ENCODE peak calls at places on chromosomes 12 and 14, in nine cellular contexts. I is foreskin fibroblast; L is bronchial epithelial cell; C is CD8-positive, alpha-beta memory T cell; S is dorsolateral prefrontal cortex; X is lower lobe of right lung; T is mucosa of descending colon; Z is psoas muscle; E is GM23248. M is an unnamed sample.

GRCh38 chr12:28869197-28869596 is 279.9 kb upstream of the FAR2 start:
- DNase-seq in I (peak; percentile 40), L (peak; percentile 35), C (no peak), S (no peak), X (no peak), T (no peak), Z (no peak), E (peak; percentile 62), M (no peak)

GRCh38 chr14:52033131-52033642 is 35.7 kb downstream of the NID2 start:
- DNase-seq in I (peak; percentile 69), L (no peak), C (no peak), S (no peak), X (no peak), T (no peak), Z (no peak), E (peak; percentile 87), M (peak; percentile 75)

GRCh38 chr14:39025810-39026627 is 77.0 kb downstream of the SEC23A start:
- DNase-seq in I (no peak), L (no peak), C (no peak), S (no peak), X (no peak), T (no peak), Z (no peak), E (peak; percentile 5), M (no peak)

GRCh38 chr14:87494010-87494409 is 499.0 kb downstream of the GALC start:
- DNase-seq in I (no peak), L (peak; percentile 12), C (no peak), S (no peak), X (no peak), T (no peak), Z (no peak), E (no peak), M (no peak)

GRCh38 chr12:15721716-15722115 is 67.5 kb downstream of the EPS8 start:
- DNase-seq in I (no peak), L (no peak), C (no peak), S (no peak), X (no peak), T (no peak), Z (no peak), E (peak; percentile 73), M (no peak)

GRCh38 chr12:39329876-39330275 is 113.0 kb downstream of the KIF21A start:
- DNase-seq in I (no peak), L (no peak), C (no peak), S (no peak), X (no peak), T (no peak), Z (no peak), E (no peak), M (no peak)

GRCh38 chr12:105083551-105084105 is 630 bp downstream of the ALDH1L2 start:
- DNase-seq in I (peak; percentile 75), L (peak; percentile 22), C (no peak), S (peak; percentile 64), X (peak; percentile 70), T (peak; percentile 60), Z (peak; percentile 67), E (peak; percentile 96), M (no peak)

GRCh38 chr14:33564774-33565630 is 385.9 kb downstream of the EGLN3 start:
- DNase-seq in I (no peak), L (peak; percentile 97), C (no peak), S (no peak), X (no peak), T (no peak), Z (no peak), E (peak; percentile 58), M (no peak)

GRCh38 chr12:26034371-26035142 is 76.1 kb downstream of the RASSF8 start:
- DNase-seq in I (peak; percentile 29), L (no peak), C (no peak), S (no peak), X (no peak), T (no peak), Z (no peak), E (peak; percentile 40), M (no peak)

GRCh38 chr12:29996993-29997392 is 213.3 kb upstream of the TMTC1 start:
- DNase-seq in I (no peak), L (no peak), C (no peak), S (no peak), X (no peak), T (no peak), Z (no peak), E (no peak), M (no peak)

GRCh38 chr12:50862316-50862715 is 19.6 kb downstream of the TMPRSS12 start:
- DNase-seq in I (peak; percentile 37), L (peak; percentile 73), C (no peak), S (no peak), X (no peak), T (no peak), Z (no peak), E (peak; percentile 83), M (peak; percentile 15)

GRCh38 chr12:116631619-116632018 is 72.4 kb downstream of the MAP1LC3B2 start:
- DNase-seq in I (no peak), L (peak; percentile 79), C (no peak), S (no peak), X (no peak), T (no peak), Z (no peak), E (no peak), M (no peak)

GRCh38 chr14:52355016-52355430 is 40.9 kb downstream of the PTGER2 start:
- DNase-seq in I (peak; percentile 85), L (peak; percentile 94), C (no peak), S (no peak), X (no peak), T (no peak), Z (no peak), E (peak; percentile 94), M (peak; percentile 85)

GRCh38 chr12:104974626-104975290 is 11.4 kb upstream of the NOPCHAP1 start:
- DNase-seq in I (no peak), L (peak; percentile 85), C (no peak), S (no peak), X (no peak), T (no peak), Z (no peak), E (peak; percentile 91), M (no peak)

GRCh38 chr14:101583006-101583708 is 21.9 kb downstream of the DIO3 start:
- DNase-seq in I (no peak), L (no peak), C (no peak), S (peak; percentile 33), X (no peak), T (peak; percentile 26), Z (no peak), E (no peak), M (no peak)

GRCh38 chr14:90556050-90556477 is 159.2 kb downstream of the CALM1 start:
- DNase-seq in I (no peak), L (no peak), C (no peak), S (peak; percentile 58), X (peak; percentile 62), T (no peak), Z (no peak), E (no peak), M (no peak)

DNA sequence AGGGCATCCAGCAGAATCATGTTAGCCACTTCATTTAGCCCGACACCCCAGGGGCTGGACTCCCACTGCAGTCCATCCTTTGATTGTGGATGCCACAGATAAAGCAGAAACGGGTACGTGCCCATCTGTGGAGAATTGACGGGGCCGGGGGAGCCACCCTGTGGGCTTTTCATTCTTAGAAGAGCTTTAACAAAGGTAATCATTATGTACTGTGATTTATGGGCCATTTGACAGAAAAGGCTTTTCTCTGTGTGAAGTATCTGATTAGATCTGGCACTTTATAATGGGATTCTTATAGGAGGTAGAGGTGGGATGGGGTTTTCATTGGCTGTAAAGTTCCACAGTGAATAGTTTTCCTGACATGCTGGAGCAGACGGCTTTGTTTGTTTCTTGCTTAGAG is 40.4 kb downstream of the AACS start:
- DNase-seq in I (no peak), L (no peak), C (no peak), S (no peak), X (no peak), T (no peak), Z (no peak), E (no peak), M (no peak)
- H3K4me3 ChIP-seq in I (no peak overlapping the region), L (no peak overlapping the region), C (no peak overlapping the region), S (no peak overlapping the region), X (no peak overlapping the region), T (no peak overlapping the region), Z (no peak overlapping the region), E (no peak overlapping the region), M (no peak overlapping the region)

GRCh38 chr14:20626274-20626673 is 15.2 kb downstream of the OR6S1 start:
- DNase-seq in I (no peak), L (no peak), C (no peak), S (no peak), X (no peak), T (no peak), Z (no peak), E (peak; percentile 37), M (no peak)
- H3K4me3 ChIP-seq in I (peak overlapping the region; percentile 17), L (no peak overlapping the region), C (no peak overlapping the region), S (peak overlapping the region; percentile 24), X (no peak overlapping the region), T (no peak overlapping the region), Z (peak overlapping the region; percentile 58), E (peak overlapping the region; percentile 70), M (peak overlapping the region; percentile 34)

GRCh38 chr14:70280931-70281330 is 78.6 kb downstream of the COX16 start:
- DNase-seq in I (no peak), L (no peak), C (no peak), S (no peak), X (no peak), T (no peak), Z (no peak), E (no peak), M (no peak)

GRCh38 chr14:70278281-70278680 is 81.2 kb downstream of the COX16 start:
- DNase-seq in I (no peak), L (no peak), C (no peak), S (no peak), X (no peak), T (no peak), Z (no peak), E (no peak), M (no peak)

GRCh38 chr14:70282666-70283065 is 76.8 kb downstream of the COX16 start:
- DNase-seq in I (no peak), L (no peak), C (no peak), S (no peak), X (no peak), T (no peak), Z (no peak), E (no peak), M (no peak)

DNA sequence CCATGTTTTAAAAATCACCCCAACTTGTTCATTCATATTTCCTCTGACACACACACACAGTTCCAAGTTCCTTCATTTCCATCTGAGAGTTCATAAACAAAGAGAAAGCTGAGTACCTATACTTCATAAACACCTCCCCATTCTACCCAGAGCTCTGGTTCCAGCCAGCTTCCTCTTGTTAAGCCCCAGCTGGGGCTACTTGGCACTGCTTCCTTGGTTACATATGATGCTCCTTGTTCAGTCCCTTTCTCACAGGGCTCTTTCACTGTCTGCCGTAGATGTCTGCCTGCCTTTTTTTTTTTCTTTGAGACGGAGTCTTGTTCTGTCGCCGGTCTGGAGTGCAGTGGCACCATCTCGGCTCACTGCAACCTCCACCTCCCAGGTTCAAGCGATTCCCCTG is 77.5 kb downstream of the COX16 start:
- DNase-seq in I (no peak), L (no peak), C (no peak), S (no peak), X (no peak), T (no peak), Z (no peak), E (no peak), M (no peak)
- H3K4me3 ChIP-seq in I (no peak overlapping the region), L (no peak overlapping the region), C (no peak overlapping the region), S (no peak overlapping the region), X (no peak overlapping the region), T (no peak overlapping the region), Z (no peak overlapping the region), E (no peak overlapping the region), M (no peak overlapping the region)

DNA sequence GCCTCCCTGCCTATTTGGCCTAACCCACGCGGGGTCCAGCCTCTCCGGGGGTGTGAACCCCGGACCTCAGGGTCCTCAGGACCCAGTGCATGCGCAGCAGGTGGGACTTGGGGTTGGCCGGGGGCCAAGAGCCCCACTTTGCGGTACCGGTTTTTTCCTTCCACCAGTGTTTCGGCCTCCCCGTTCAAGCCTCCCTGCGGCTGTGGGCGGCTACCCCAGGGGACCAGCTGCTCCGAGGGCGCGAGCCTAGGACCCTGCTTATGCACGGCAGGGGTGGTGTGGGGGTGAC is 327.3 kb downstream of the ALG10 start:
- DNase-seq in I (no peak), L (no peak), C (no peak), S (no peak), X (no peak), T (no peak), Z (no peak), E (no peak), M (no peak)
- H3K4me3 ChIP-seq in I (no peak overlapping the region), L (no peak overlapping the region), C (no peak overlapping the region), S (no peak overlapping the region), X (no peak overlapping the region), T (no peak overlapping the region), Z (no peak overlapping the region), E (no peak overlapping the region), M (no peak overlapping the region)